ENCODE peak calls at places on chromosomes 1 and 21, in four cellular contexts. One of them, this sample, is unnamed.

GRCh38 chr1:31859044-31859443 is 43.2 kb upstream of the SPOCD1 start:
- DNase-seq in fibroblast of lung: no peak
- DNase-seq in neuronal stem cell: no peak
- DNase-seq in mesenchymal stem cell: no peak
- DNase-seq in this sample: no peak

GRCh38 chr1:18878538-18879220 is 19.2 kb upstream of the TAS1R2 start:
- DNase-seq in fibroblast of lung: no peak
- DNase-seq in neuronal stem cell: no peak
- DNase-seq in mesenchymal stem cell: no peak
- DNase-seq in this sample: no peak

GRCh38 chr1:36369061-36369470 is 16.7 kb downstream of the STK40 start:
- DNase-seq in fibroblast of lung: peak
- DNase-seq in neuronal stem cell: peak
- DNase-seq in mesenchymal stem cell: peak
- DNase-seq in this sample: peak

GRCh38 chr1:11143401-11143800 is 43.7 kb upstream of the EXOSC10 start:
- DNase-seq in fibroblast of lung: no peak
- DNase-seq in neuronal stem cell: no peak
- DNase-seq in mesenchymal stem cell: no peak
- DNase-seq in this sample: no peak

GRCh38 chr1:19087017-19087736 is 122.9 kb downstream of the UBR4 start:
- DNase-seq in fibroblast of lung: no peak
- DNase-seq in neuronal stem cell: no peak
- DNase-seq in mesenchymal stem cell: no peak
- DNase-seq in this sample: peak

GRCh38 chr1:225474439-225474985 is 46.7 kb upstream of the LBR start:
- DNase-seq in fibroblast of lung: no peak
- DNase-seq in neuronal stem cell: no peak
- DNase-seq in mesenchymal stem cell: no peak
- DNase-seq in this sample: no peak

GRCh38 chr1:177783052-177783451 is 186.8 kb downstream of the SEC16B start:
- DNase-seq in fibroblast of lung: no peak
- DNase-seq in neuronal stem cell: no peak
- DNase-seq in mesenchymal stem cell: no peak
- DNase-seq in this sample: no peak

GRCh38 chr21:46033410-46034404 is 52.1 kb downstream of the COL6A1 start:
- DNase-seq in fibroblast of lung: no peak
- DNase-seq in neuronal stem cell: no peak
- DNase-seq in mesenchymal stem cell: peak
- DNase-seq in this sample: peak

GRCh38 chr1:177567393-177567792 is 396.6 kb downstream of the BRINP2 start:
- DNase-seq in fibroblast of lung: no peak
- DNase-seq in neuronal stem cell: no peak
- DNase-seq in mesenchymal stem cell: no peak
- DNase-seq in this sample: no peak

GRCh38 chr1:2528016-2528415 is 1.6 kb upstream of the PANK4 start:
- DNase-seq in fibroblast of lung: no peak
- DNase-seq in neuronal stem cell: no peak
- DNase-seq in mesenchymal stem cell: no peak
- DNase-seq in this sample: no peak

GRCh38 chr1:2528611-2528965 is 1.5 kb downstream of the HES5 start:
- DNase-seq in fibroblast of lung: no peak
- DNase-seq in neuronal stem cell: no peak
- DNase-seq in mesenchymal stem cell: no peak
- DNase-seq in this sample: no peak

GRCh38 chr1:2529776-2530500 is at the start of gene HES5:
- DNase-seq in fibroblast of lung: no peak
- DNase-seq in neuronal stem cell: peak
- DNase-seq in mesenchymal stem cell: no peak
- DNase-seq in this sample: no peak

GRCh38 chr1:2530501-2531361 is 668 bp upstream of the HES5 start:
- DNase-seq in fibroblast of lung: no peak
- DNase-seq in neuronal stem cell: no peak
- DNase-seq in mesenchymal stem cell: no peak
- DNase-seq in this sample: no peak

GRCh38 chr1:2528966-2529750 is 905 bp downstream of the HES5 start:
- DNase-seq in fibroblast of lung: no peak
- DNase-seq in neuronal stem cell: no peak
- DNase-seq in mesenchymal stem cell: peak
- DNase-seq in this sample: peak
- H3K4me3 ChIP-seq in fibroblast of lung: no peak
- H3K4me3 ChIP-seq in neuronal stem cell: peak
- H3K4me3 ChIP-seq in mesenchymal stem cell: no peak
- H3K4me3 ChIP-seq in this sample: no peak

GRCh38 chr1:87852410-87853202 is 523.9 kb downstream of the LMO4 start:
- DNase-seq in fibroblast of lung: no peak
- DNase-seq in neuronal stem cell: no peak
- DNase-seq in mesenchymal stem cell: no peak
- DNase-seq in this sample: no peak

GRCh38 chr1:87851490-87851889 is 522.8 kb downstream of the LMO4 start:
- DNase-seq in fibroblast of lung: peak
- DNase-seq in neuronal stem cell: no peak
- DNase-seq in mesenchymal stem cell: no peak
- DNase-seq in this sample: no peak

GRCh38 chr1:87853576-87854351 is 525.1 kb downstream of the LMO4 start:
- DNase-seq in fibroblast of lung: no peak
- DNase-seq in neuronal stem cell: no peak
- DNase-seq in mesenchymal stem cell: peak
- DNase-seq in this sample: no peak
- H3K27ac ChIP-seq in fibroblast of lung: no peak
- H3K27ac ChIP-seq in neuronal stem cell: no peak
- H3K27ac ChIP-seq in mesenchymal stem cell: no peak
- H3K27ac ChIP-seq in this sample: no peak

GRCh38 chr1:63524166-63524565 is 841 bp downstream of the EFCAB7 start:
- DNase-seq in fibroblast of lung: no peak
- DNase-seq in neuronal stem cell: no peak
- DNase-seq in mesenchymal stem cell: peak
- DNase-seq in this sample: no peak
- H2AFZ ChIP-seq in fibroblast of lung: peak
- H2AFZ ChIP-seq in neuronal stem cell: peak
- H2AFZ ChIP-seq in mesenchymal stem cell: no peak
- H2AFZ ChIP-seq in this sample: peak

GRCh38 chr1:213571419-213571818 is 416.4 kb upstream of the PROX1 start:
- DNase-seq in fibroblast of lung: no peak
- DNase-seq in neuronal stem cell: no peak
- DNase-seq in mesenchymal stem cell: no peak
- DNase-seq in this sample: no peak
- H3K4me3 ChIP-seq in fibroblast of lung: no peak
- H3K4me3 ChIP-seq in neuronal stem cell: no peak
- H3K4me3 ChIP-seq in mesenchymal stem cell: no peak
- H3K4me3 ChIP-seq in this sample: no peak

GRCh38 chr1:206898089-206898908 is 1.1 kb downstream of the IL24 start:
- DNase-seq in fibroblast of lung: peak
- DNase-seq in neuronal stem cell: no peak
- DNase-seq in mesenchymal stem cell: peak
- DNase-seq in this sample: no peak
- H3K27ac ChIP-seq in fibroblast of lung: peak
- H3K27ac ChIP-seq in neuronal stem cell: no peak
- H3K27ac ChIP-seq in mesenchymal stem cell: no peak
- H3K27ac ChIP-seq in this sample: no peak

DNA sequence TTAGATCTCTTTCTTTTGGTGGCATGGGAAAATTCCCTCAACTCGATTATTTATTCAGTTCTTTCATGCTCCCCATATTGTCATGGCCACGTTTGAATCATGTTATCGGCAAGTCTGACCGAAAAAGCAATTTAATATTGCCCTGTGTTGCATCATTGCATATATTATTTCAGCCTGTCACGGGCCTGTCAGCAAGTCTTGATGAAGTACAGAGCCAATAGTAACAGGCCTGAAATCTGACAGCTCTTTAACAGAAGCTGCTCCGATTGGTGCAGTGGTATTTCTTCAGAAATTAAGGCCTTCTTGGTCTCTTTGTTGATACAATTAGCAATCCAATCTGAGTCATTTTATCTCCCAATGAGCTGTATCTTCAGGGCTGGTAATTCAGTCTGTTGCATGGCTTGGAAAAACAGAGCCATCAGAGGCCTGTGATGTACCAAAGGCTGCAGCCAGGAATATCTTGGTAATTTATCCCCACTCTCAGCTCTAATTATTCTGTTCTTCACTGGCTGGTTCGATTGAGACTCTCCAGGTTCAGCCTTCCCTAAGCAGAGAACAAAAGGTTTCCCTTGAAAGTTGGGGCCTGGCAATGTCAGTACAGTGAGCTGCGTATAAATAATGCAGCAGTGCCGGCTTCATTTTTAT is 149.5 kb downstream of the FGGY start:
- DNase-seq in fibroblast of lung: peak
- DNase-seq in neuronal stem cell: no peak
- DNase-seq in mesenchymal stem cell: peak
- DNase-seq in this sample: no peak
- H2AFZ ChIP-seq in fibroblast of lung: no peak
- H2AFZ ChIP-seq in neuronal stem cell: peak
- H2AFZ ChIP-seq in mesenchymal stem cell: no peak
- H2AFZ ChIP-seq in this sample: peak

DNA sequence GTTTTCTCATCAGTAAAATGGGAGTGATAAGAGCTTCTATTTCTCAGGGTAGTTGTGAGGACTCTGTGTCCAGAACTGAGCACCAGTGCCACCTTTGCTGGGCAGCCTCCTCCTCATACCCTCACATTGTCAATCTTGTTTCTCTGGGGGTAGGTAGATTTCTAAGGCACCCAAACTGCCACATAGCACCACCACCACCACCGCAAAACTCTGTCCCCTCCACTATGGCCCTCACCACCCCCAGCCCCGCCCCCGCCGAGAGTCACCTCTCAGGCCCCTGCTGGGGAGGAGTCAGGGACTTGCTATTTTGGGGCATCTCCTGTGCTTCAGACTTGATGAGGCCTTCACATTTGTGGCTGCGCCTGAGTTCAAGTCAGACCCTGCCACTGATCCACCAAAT is 549.2 kb downstream of the PTPRU start:
- DNase-seq in fibroblast of lung: no peak
- DNase-seq in neuronal stem cell: no peak
- DNase-seq in mesenchymal stem cell: no peak
- DNase-seq in this sample: no peak
- H3K4me3 ChIP-seq in fibroblast of lung: no peak
- H3K4me3 ChIP-seq in neuronal stem cell: no peak
- H3K4me3 ChIP-seq in mesenchymal stem cell: no peak
- H3K4me3 ChIP-seq in this sample: no peak

DNA sequence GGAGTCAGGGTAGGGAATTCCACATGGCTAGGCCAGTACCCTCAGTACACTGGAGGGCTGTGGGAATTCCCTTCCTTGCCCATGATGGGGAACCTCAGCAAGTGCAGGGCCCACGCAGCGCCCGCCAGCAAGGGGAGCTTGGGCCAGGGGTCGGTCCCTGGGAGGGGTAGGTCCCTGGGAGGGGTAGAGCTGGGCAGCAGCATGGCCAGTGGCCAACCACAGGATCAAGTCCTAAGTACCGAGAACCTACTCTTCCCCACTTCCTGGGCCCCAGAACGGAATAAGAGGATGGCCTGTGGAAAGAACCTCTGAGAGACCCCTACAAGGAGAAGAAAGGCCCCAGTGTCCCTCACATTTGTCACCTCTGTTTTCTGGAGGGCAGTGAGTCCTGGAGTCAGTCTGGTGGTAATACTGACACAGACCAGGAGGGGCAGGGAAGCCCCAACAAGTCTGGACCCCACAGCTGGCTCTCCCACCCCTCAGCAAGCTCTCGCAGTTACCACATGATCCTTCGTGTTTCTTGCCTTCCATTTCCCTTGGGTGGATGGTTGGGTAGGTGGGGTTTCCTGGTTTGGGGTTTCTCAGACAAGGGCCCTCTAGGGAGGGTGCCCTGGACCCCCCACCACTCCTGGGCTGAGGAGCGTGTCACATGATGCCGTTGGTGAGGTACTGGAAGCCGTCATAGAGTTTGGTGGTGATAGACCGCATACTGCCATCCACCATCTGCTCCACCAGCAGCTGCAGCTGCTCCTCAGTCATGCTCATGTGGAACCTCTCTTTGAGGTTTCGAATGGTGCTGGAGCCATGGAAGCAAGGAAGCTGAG is 10.3 kb downstream of the ZNF687 start:
- DNase-seq in fibroblast of lung: no peak
- DNase-seq in neuronal stem cell: no peak
- DNase-seq in mesenchymal stem cell: no peak
- DNase-seq in this sample: no peak
- H3K27ac ChIP-seq in fibroblast of lung: no peak
- H3K27ac ChIP-seq in neuronal stem cell: peak
- H3K27ac ChIP-seq in mesenchymal stem cell: no peak
- H3K27ac ChIP-seq in this sample: no peak

DNA sequence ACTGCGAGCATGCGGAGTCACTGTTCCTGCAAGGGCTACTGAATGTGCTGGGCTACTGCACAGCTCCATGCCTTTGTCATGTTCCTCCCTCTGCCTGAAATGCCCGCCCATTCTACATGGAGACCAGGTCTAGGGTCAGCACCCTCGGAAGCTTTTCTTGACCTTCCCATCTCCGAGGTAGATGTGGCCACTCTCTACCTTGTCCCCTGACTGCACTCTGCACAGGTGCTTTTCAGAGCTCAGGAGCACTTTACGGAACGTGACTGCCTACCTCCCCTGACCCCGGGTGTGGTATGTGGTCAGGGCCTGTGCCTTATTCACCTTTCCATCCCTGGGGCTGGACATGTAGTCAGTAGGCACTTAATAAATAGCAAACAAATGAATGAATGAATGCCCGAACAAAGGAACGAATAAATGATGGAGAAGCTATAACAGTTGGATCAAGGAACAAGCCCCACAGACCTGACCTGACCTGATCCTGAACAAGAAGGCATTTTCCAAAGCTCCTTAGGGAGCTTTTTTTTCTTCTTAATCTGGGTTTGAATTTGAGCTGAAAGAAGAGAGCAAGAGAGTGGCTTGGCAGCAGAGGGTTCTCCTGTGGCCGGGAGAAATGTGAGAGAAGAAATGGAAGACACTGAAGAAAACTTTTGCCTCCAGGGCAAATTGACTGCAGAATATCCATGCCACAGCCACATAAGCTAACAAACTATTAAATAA is 7.9 kb downstream of the RD3 start:
- DNase-seq in fibroblast of lung: no peak
- DNase-seq in neuronal stem cell: no peak
- DNase-seq in mesenchymal stem cell: no peak
- DNase-seq in this sample: no peak
- H2AFZ ChIP-seq in fibroblast of lung: no peak
- H2AFZ ChIP-seq in neuronal stem cell: no peak
- H2AFZ ChIP-seq in mesenchymal stem cell: no peak
- H2AFZ ChIP-seq in this sample: no peak

This sample was measured in hepatocyte.